ENCODE peak calls at places on chromosomes 16 and 17, in eight cellular contexts. One of them, this sample, is unnamed.

GRCh38 chr16:88434746-88435145 is 18.3 kb upstream of the ZFPM1 start:
- DNase-seq in heart left ventricle: no peak
- DNase-seq in CD4-positive, alpha-beta T cell: no peak
- DNase-seq in AG10803: no peak
- DNase-seq in WTC11: no peak
- DNase-seq in uterus: no peak
- DNase-seq in omental fat pad: no peak
- DNase-seq in heart right ventricle: no peak
- DNase-seq in this sample: no peak

GRCh38 chr16:86025706-86026105 is 126.7 kb downstream of the IRF8 start:
- DNase-seq in heart left ventricle: no peak
- DNase-seq in CD4-positive, alpha-beta T cell: no peak
- DNase-seq in AG10803: no peak
- DNase-seq in WTC11: no peak
- DNase-seq in uterus: no peak
- DNase-seq in omental fat pad: no peak
- DNase-seq in heart right ventricle: no peak
- DNase-seq in this sample: peak; percentile 28

GRCh38 chr17:19672009-19672837 is 23.7 kb downstream of the ALDH3A2 start:
- DNase-seq in heart left ventricle: no peak
- DNase-seq in CD4-positive, alpha-beta T cell: no peak
- DNase-seq in AG10803: peak; percentile 61
- DNase-seq in WTC11: no peak
- DNase-seq in uterus: no peak
- DNase-seq in omental fat pad: no peak
- DNase-seq in heart right ventricle: peak; percentile 30
- DNase-seq in this sample: no peak

GRCh38 chr16:49048557-49048956 is 233.1 kb downstream of the CBLN1 start:
- DNase-seq in heart left ventricle: no peak
- DNase-seq in CD4-positive, alpha-beta T cell: no peak
- DNase-seq in AG10803: no peak
- DNase-seq in WTC11: no peak
- DNase-seq in uterus: no peak
- DNase-seq in omental fat pad: no peak
- DNase-seq in heart right ventricle: no peak
- DNase-seq in this sample: no peak

GRCh38 chr17:41972571-41973411 is 6.2 kb downstream of the CNP start:
- DNase-seq in heart left ventricle: peak; percentile 71
- DNase-seq in CD4-positive, alpha-beta T cell: no peak
- DNase-seq in AG10803: no peak
- DNase-seq in WTC11: no peak
- DNase-seq in uterus: no peak
- DNase-seq in omental fat pad: no peak
- DNase-seq in heart right ventricle: peak; percentile 55
- DNase-seq in this sample: no peak

GRCh38 chr16:49484936-49485335 is 111.3 kb downstream of the C16orf78 start:
- DNase-seq in heart left ventricle: no peak
- DNase-seq in CD4-positive, alpha-beta T cell: no peak
- DNase-seq in AG10803: no peak
- DNase-seq in WTC11: no peak
- DNase-seq in uterus: no peak
- DNase-seq in omental fat pad: no peak
- DNase-seq in heart right ventricle: no peak
- DNase-seq in this sample: no peak

GRCh38 chr16:66483689-66484452 is 56.8 kb downstream of the BEAN1 start:
- DNase-seq in heart left ventricle: peak; percentile 92
- DNase-seq in CD4-positive, alpha-beta T cell: peak; percentile 68
- DNase-seq in AG10803: peak; percentile 61
- DNase-seq in WTC11: peak; percentile 91
- DNase-seq in uterus: peak; percentile 70
- DNase-seq in omental fat pad: peak; percentile 46
- DNase-seq in heart right ventricle: peak; percentile 87
- DNase-seq in this sample: peak; percentile 96

GRCh38 chr16:57982345-57982744 is 11.4 kb upstream of the CNGB1 start:
- DNase-seq in heart left ventricle: no peak
- DNase-seq in CD4-positive, alpha-beta T cell: no peak
- DNase-seq in AG10803: no peak
- DNase-seq in WTC11: no peak
- DNase-seq in uterus: no peak
- DNase-seq in omental fat pad: no peak
- DNase-seq in heart right ventricle: no peak
- DNase-seq in this sample: no peak

GRCh38 chr16:84266451-84266850 is 26.6 kb upstream of the KCNG4 start:
- DNase-seq in heart left ventricle: no peak
- DNase-seq in CD4-positive, alpha-beta T cell: no peak
- DNase-seq in AG10803: peak; percentile 32
- DNase-seq in WTC11: peak; percentile 73
- DNase-seq in uterus: peak; percentile 18
- DNase-seq in omental fat pad: no peak
- DNase-seq in heart right ventricle: no peak
- DNase-seq in this sample: peak; percentile 92

GRCh38 chr16:11781773-11782172 is 15.3 kb downstream of the ZC3H7A start:
- DNase-seq in heart left ventricle: no peak
- DNase-seq in CD4-positive, alpha-beta T cell: no peak
- DNase-seq in AG10803: peak; percentile 52
- DNase-seq in WTC11: no peak
- DNase-seq in uterus: no peak
- DNase-seq in omental fat pad: no peak
- DNase-seq in heart right ventricle: no peak
- DNase-seq in this sample: no peak

GRCh38 chr16:16120044-16120381 is 103.3 kb downstream of the ABCC6 start:
- DNase-seq in heart left ventricle: no peak
- DNase-seq in CD4-positive, alpha-beta T cell: no peak
- DNase-seq in AG10803: no peak
- DNase-seq in WTC11: no peak
- DNase-seq in uterus: no peak
- DNase-seq in omental fat pad: no peak
- DNase-seq in heart right ventricle: no peak
- DNase-seq in this sample: no peak

DNA sequence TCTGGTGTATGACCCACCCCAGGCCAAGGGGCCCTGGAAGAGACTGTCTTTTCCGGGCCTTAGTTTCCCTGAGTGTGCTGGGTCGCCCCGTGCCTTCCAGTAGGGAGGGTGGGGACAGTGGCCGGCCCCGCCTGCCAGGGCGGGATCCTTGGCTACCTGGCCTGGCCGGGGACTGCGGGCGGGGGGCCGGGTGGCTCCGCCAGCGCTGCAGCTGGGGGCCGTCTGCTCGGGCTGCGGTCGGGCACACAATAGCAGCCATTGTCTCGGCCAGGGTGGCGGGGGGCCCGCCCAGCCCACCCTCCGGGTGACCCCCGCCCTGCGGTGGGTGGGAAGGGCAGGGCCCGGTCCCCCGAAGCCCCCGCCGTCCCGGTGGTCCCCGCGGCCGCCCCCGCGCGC is 11.5 kb downstream of the GLIS2 start:
- DNase-seq in heart left ventricle: no peak
- DNase-seq in CD4-positive, alpha-beta T cell: no peak
- DNase-seq in AG10803: no peak
- DNase-seq in WTC11: no peak
- DNase-seq in uterus: no peak
- DNase-seq in omental fat pad: no peak
- DNase-seq in heart right ventricle: no peak
- DNase-seq in this sample: peak; percentile 68
- TF ChIP-seq CTCF in heart left ventricle: no peak
- TF ChIP-seq CTCF in CD4-positive, alpha-beta T cell: no peak
- TF ChIP-seq CTCF in AG10803: no peak
- TF ChIP-seq CTCF in WTC11: no peak
- TF ChIP-seq CTCF in uterus: no peak
- TF ChIP-seq CTCF in omental fat pad: no peak
- TF ChIP-seq CTCF in heart right ventricle: no peak
- TF ChIP-seq CTCF in this sample: no peak

GRCh38 chr17:44082206-44082605 is 11.7 kb downstream of the G6PC3 start:
- DNase-seq in heart left ventricle: no peak
- DNase-seq in CD4-positive, alpha-beta T cell: no peak
- DNase-seq in AG10803: no peak
- DNase-seq in WTC11: no peak
- DNase-seq in uterus: no peak
- DNase-seq in omental fat pad: no peak
- DNase-seq in heart right ventricle: no peak
- DNase-seq in this sample: no peak

GRCh38 chr17:44084921-44085320 is 14.4 kb downstream of the G6PC3 start:
- DNase-seq in heart left ventricle: no peak
- DNase-seq in CD4-positive, alpha-beta T cell: no peak
- DNase-seq in AG10803: no peak
- DNase-seq in WTC11: no peak
- DNase-seq in uterus: no peak
- DNase-seq in omental fat pad: no peak
- DNase-seq in heart right ventricle: no peak
- DNase-seq in this sample: no peak

GRCh38 chr17:44083250-44083849 is 12.8 kb downstream of the G6PC3 start:
- DNase-seq in heart left ventricle: no peak
- DNase-seq in CD4-positive, alpha-beta T cell: no peak
- DNase-seq in AG10803: no peak
- DNase-seq in WTC11: peak; percentile 26
- DNase-seq in uterus: no peak
- DNase-seq in omental fat pad: no peak
- DNase-seq in heart right ventricle: no peak
- DNase-seq in this sample: no peak

GRCh38 chr17:44081681-44082080 is 11.1 kb downstream of the G6PC3 start:
- DNase-seq in heart left ventricle: no peak
- DNase-seq in CD4-positive, alpha-beta T cell: no peak
- DNase-seq in AG10803: peak; percentile 66
- DNase-seq in WTC11: no peak
- DNase-seq in uterus: no peak
- DNase-seq in omental fat pad: no peak
- DNase-seq in heart right ventricle: no peak
- DNase-seq in this sample: no peak

DNA sequence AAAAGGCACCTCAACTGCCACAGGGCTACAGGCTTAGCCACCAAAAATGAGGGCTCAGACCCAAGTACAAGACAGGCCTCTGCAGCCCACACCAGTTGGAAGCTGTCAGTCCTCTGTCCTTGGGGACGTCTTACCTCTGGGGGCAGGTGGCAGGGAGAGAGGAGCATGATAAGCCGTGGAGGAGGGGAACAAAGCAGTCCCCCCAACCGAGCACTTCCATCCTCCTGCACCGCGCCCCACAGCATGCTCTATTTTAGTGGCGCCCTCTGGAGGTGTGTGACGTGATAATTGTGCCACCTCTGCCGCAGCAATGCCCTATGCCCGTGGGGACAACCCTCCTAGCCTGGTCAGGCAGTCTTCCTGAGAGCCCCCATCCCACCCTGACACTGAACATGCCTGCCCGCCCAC is 13.6 kb downstream of the G6PC3 start:
- DNase-seq in heart left ventricle: no peak
- DNase-seq in CD4-positive, alpha-beta T cell: no peak
- DNase-seq in AG10803: no peak
- DNase-seq in WTC11: peak; percentile 69
- DNase-seq in uterus: no peak
- DNase-seq in omental fat pad: no peak
- DNase-seq in heart right ventricle: no peak
- DNase-seq in this sample: peak; percentile 90
- TF ChIP-seq CTCF in heart left ventricle: peak; percentile 15
- TF ChIP-seq CTCF in CD4-positive, alpha-beta T cell: no peak
- TF ChIP-seq CTCF in AG10803: peak; percentile 39
- TF ChIP-seq CTCF in WTC11: peak; percentile 50
- TF ChIP-seq CTCF in uterus: no peak
- TF ChIP-seq CTCF in omental fat pad: no peak
- TF ChIP-seq CTCF in heart right ventricle: peak; percentile 20
- TF ChIP-seq CTCF in this sample: peak; percentile 73

GRCh38 chr16:25693621-25694020 is 1.9 kb downstream of the HS3ST4 start:
- DNase-seq in heart left ventricle: no peak
- DNase-seq in CD4-positive, alpha-beta T cell: no peak
- DNase-seq in AG10803: no peak
- DNase-seq in WTC11: no peak
- DNase-seq in uterus: no peak
- DNase-seq in omental fat pad: no peak
- DNase-seq in heart right ventricle: no peak
- DNase-seq in this sample: no peak

GRCh38 chr16:25691519-25692091 is at the start of gene HS3ST4:
- DNase-seq in heart left ventricle: no peak
- DNase-seq in CD4-positive, alpha-beta T cell: no peak
- DNase-seq in AG10803: no peak
- DNase-seq in WTC11: peak; percentile 69
- DNase-seq in uterus: no peak
- DNase-seq in omental fat pad: no peak
- DNase-seq in heart right ventricle: no peak
- DNase-seq in this sample: peak; percentile 85

GRCh38 chr16:25692734-25693508 is 1.2 kb downstream of the HS3ST4 start:
- DNase-seq in heart left ventricle: no peak
- DNase-seq in CD4-positive, alpha-beta T cell: no peak
- DNase-seq in AG10803: no peak
- DNase-seq in WTC11: peak; percentile 54
- DNase-seq in uterus: no peak
- DNase-seq in omental fat pad: no peak
- DNase-seq in heart right ventricle: no peak
- DNase-seq in this sample: peak; percentile 81

GRCh38 chr16:25690563-25691143 is 1.1 kb upstream of the HS3ST4 start:
- DNase-seq in heart left ventricle: no peak
- DNase-seq in CD4-positive, alpha-beta T cell: no peak
- DNase-seq in AG10803: no peak
- DNase-seq in WTC11: no peak
- DNase-seq in uterus: no peak
- DNase-seq in omental fat pad: no peak
- DNase-seq in heart right ventricle: no peak
- DNase-seq in this sample: peak; percentile 47

DNA sequence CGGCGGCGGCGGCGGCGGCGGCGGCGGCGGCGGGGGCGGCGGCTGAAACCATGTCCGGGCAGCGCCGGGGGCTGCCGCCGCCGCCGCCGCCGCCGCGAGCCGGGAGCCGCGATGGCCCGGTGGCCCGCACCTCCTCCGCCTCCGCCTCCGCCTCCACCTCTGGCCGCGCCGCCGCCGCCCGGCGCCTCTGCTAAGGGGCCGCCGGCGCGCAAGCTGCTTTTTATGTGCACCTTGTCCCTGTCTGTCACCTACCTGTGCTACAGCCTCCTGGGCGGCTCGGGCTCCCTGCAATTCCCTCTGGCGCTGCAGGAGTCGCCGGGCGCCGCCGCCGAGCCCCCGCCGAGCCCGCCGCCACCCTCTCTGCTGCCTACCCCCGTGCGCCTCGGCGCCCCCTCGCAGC is 548 bp downstream of the HS3ST4 start:
- DNase-seq in heart left ventricle: no peak
- DNase-seq in CD4-positive, alpha-beta T cell: no peak
- DNase-seq in AG10803: no peak
- DNase-seq in WTC11: peak; percentile 33
- DNase-seq in uterus: no peak
- DNase-seq in omental fat pad: no peak
- DNase-seq in heart right ventricle: peak; percentile 6
- DNase-seq in this sample: peak; percentile 67
- TF ChIP-seq CTCF in heart left ventricle: no peak
- TF ChIP-seq CTCF in CD4-positive, alpha-beta T cell: no peak
- TF ChIP-seq CTCF in AG10803: no peak
- TF ChIP-seq CTCF in WTC11: no peak
- TF ChIP-seq CTCF in uterus: no peak
- TF ChIP-seq CTCF in omental fat pad: no peak
- TF ChIP-seq CTCF in heart right ventricle: no peak
- TF ChIP-seq CTCF in this sample: no peak

DNA sequence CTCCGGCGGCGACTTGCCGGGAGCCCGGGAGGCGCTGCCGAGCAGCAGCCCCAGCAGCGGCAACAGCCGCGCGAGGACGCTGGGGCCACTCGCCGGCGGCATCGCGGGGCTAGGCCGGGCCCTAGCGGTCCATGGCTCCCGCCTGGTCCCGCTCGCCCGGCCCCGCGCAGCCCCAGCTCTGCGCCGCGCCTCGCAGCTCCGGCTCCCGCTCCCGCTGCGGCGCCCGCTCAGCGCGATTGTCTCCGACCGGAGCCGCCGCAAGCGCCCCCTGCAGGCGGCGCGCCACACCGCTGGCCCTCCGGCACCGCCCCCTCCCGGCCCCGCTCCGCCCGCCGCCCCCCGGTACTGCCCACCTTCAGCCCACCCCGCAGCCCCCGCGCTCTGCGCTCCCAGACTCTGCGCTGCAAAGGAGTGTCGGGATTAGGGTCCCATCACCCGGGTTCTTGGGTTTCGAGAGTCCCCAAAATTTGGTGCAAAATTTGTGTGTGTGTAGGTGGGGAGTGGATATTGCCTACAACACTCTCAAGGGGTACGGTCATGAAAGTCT is at the start of gene FAM171A2:
- DNase-seq in heart left ventricle: peak; percentile 81
- DNase-seq in CD4-positive, alpha-beta T cell: peak; percentile 54
- DNase-seq in AG10803: peak; percentile 47
- DNase-seq in WTC11: peak; percentile 79
- DNase-seq in uterus: no peak
- DNase-seq in omental fat pad: no peak
- DNase-seq in heart right ventricle: peak; percentile 73
- DNase-seq in this sample: peak; percentile 93
- TF ChIP-seq CTCF in heart left ventricle: peak; percentile 97
- TF ChIP-seq CTCF in CD4-positive, alpha-beta T cell: peak; percentile 35
- TF ChIP-seq CTCF in AG10803: peak; percentile 38
- TF ChIP-seq CTCF in WTC11: peak; percentile 79
- TF ChIP-seq CTCF in uterus: peak; percentile 72
- TF ChIP-seq CTCF in omental fat pad: no peak
- TF ChIP-seq CTCF in heart right ventricle: peak; percentile 96
- TF ChIP-seq CTCF in this sample: peak; percentile 94

This sample was measured in endodermal cell.